ENCODE peak calls at places on chromosomes 2 and 18, in nine cellular contexts. One of them, this sample, is unnamed.

GRCh38 chr18:46590103-46590502 is 66.9 kb downstream of the LOXHD1 start:
- DNase-seq in GM23248: no peak
- DNase-seq in neural progenitor cell: peak; percentile 18
- DNase-seq in amniotic epithelial cell: no peak
- DNase-seq in GM12864: no peak
- DNase-seq in dermis blood vessel endothelial cell: no peak
- DNase-seq in dermis microvascular lymphatic vessel endothelial cell: no peak
- DNase-seq in NCI-H1694: no peak
- DNase-seq in NCI-H2029: no peak
- DNase-seq in this sample: no peak

GRCh38 chr2:240615830-240616547 is 9.3 kb upstream of the GPR35 start:
- DNase-seq in NCI-H1694: no peak
- DNase-seq in amniotic epithelial cell: no peak
- DNase-seq in GM12864: no peak
- DNase-seq in NCI-H2029: peak; percentile 35
- DNase-seq in neural progenitor cell: no peak
- DNase-seq in GM23248: no peak
- DNase-seq in dermis microvascular lymphatic vessel endothelial cell: no peak
- DNase-seq in dermis blood vessel endothelial cell: no peak
- DNase-seq in this sample: no peak

GRCh38 chr18:33839452-33840225 is 261.6 kb downstream of the ASXL3 start:
- DNase-seq in GM12864: peak; percentile 13
- DNase-seq in neural progenitor cell: peak; percentile 70
- DNase-seq in amniotic epithelial cell: peak; percentile 33
- DNase-seq in dermis microvascular lymphatic vessel endothelial cell: peak; percentile 15
- DNase-seq in dermis blood vessel endothelial cell: peak; percentile 52
- DNase-seq in GM23248: peak; percentile 46
- DNase-seq in NCI-H1694: peak; percentile 54
- DNase-seq in NCI-H2029: peak; percentile 52
- DNase-seq in this sample: peak; percentile 16

GRCh38 chr2:65620524-65620923 is 188.1 kb upstream of the SPRED2 start:
- DNase-seq in NCI-H2029: no peak
- DNase-seq in dermis microvascular lymphatic vessel endothelial cell: no peak
- DNase-seq in dermis blood vessel endothelial cell: no peak
- DNase-seq in GM12864: no peak
- DNase-seq in GM23248: no peak
- DNase-seq in amniotic epithelial cell: peak; percentile 34
- DNase-seq in NCI-H1694: no peak
- DNase-seq in neural progenitor cell: peak; percentile 25
- DNase-seq in this sample: no peak

GRCh38 chr2:170409164-170409535 is 231.2 kb downstream of the MYO3B start:
- DNase-seq in dermis microvascular lymphatic vessel endothelial cell: peak; percentile 40
- DNase-seq in GM12864: peak; percentile 38
- DNase-seq in NCI-H2029: peak; percentile 50
- DNase-seq in dermis blood vessel endothelial cell: peak; percentile 83
- DNase-seq in NCI-H1694: peak; percentile 76
- DNase-seq in neural progenitor cell: peak; percentile 91
- DNase-seq in amniotic epithelial cell: peak; percentile 48
- DNase-seq in GM23248: peak; percentile 82
- DNase-seq in this sample: peak; percentile 39

GRCh38 chr2:161912154-161912553 is 161.9 kb downstream of the DPP4 start:
- DNase-seq in NCI-H1694: no peak
- DNase-seq in dermis microvascular lymphatic vessel endothelial cell: no peak
- DNase-seq in NCI-H2029: no peak
- DNase-seq in neural progenitor cell: no peak
- DNase-seq in amniotic epithelial cell: no peak
- DNase-seq in GM12864: no peak
- DNase-seq in GM23248: no peak
- DNase-seq in dermis blood vessel endothelial cell: no peak
- DNase-seq in this sample: no peak

GRCh38 chr2:189163889-189164288 is 15.7 kb downstream of the COL5A2 start:
- DNase-seq in dermis microvascular lymphatic vessel endothelial cell: no peak
- DNase-seq in dermis blood vessel endothelial cell: peak; percentile 19
- DNase-seq in neural progenitor cell: no peak
- DNase-seq in NCI-H1694: no peak
- DNase-seq in GM12864: no peak
- DNase-seq in GM23248: peak; percentile 80
- DNase-seq in amniotic epithelial cell: peak; percentile 81
- DNase-seq in NCI-H2029: no peak
- DNase-seq in this sample: no peak

GRCh38 chr2:164103271-164103670 is 367.5 kb upstream of the FIGN start:
- DNase-seq in NCI-H1694: no peak
- DNase-seq in neural progenitor cell: peak; percentile 15
- DNase-seq in amniotic epithelial cell: no peak
- DNase-seq in GM12864: no peak
- DNase-seq in NCI-H2029: no peak
- DNase-seq in GM23248: no peak
- DNase-seq in dermis microvascular lymphatic vessel endothelial cell: no peak
- DNase-seq in dermis blood vessel endothelial cell: no peak
- DNase-seq in this sample: no peak

GRCh38 chr18:74533666-74534065 is 634 bp upstream of the CNDP1 start:
- DNase-seq in dermis microvascular lymphatic vessel endothelial cell: no peak
- DNase-seq in neural progenitor cell: no peak
- DNase-seq in GM12864: no peak
- DNase-seq in NCI-H2029: no peak
- DNase-seq in GM23248: no peak
- DNase-seq in NCI-H1694: no peak
- DNase-seq in dermis blood vessel endothelial cell: no peak
- DNase-seq in amniotic epithelial cell: no peak
- DNase-seq in this sample: no peak

GRCh38 chr2:11239718-11240462 is 84.6 kb downstream of the SLC66A3 start:
- DNase-seq in NCI-H1694: no peak
- DNase-seq in GM12864: no peak
- DNase-seq in dermis blood vessel endothelial cell: peak; percentile 88
- DNase-seq in GM23248: peak; percentile 13
- DNase-seq in NCI-H2029: no peak
- DNase-seq in dermis microvascular lymphatic vessel endothelial cell: peak; percentile 72
- DNase-seq in neural progenitor cell: peak; percentile 53
- DNase-seq in amniotic epithelial cell: peak; percentile 43
- DNase-seq in this sample: no peak

GRCh38 chr2:171169333-171169732 is 8.6 kb upstream of the TLK1 start:
- DNase-seq in dermis microvascular lymphatic vessel endothelial cell: no peak
- DNase-seq in dermis blood vessel endothelial cell: no peak
- DNase-seq in neural progenitor cell: no peak
- DNase-seq in NCI-H1694: no peak
- DNase-seq in GM12864: no peak
- DNase-seq in NCI-H2029: no peak
- DNase-seq in amniotic epithelial cell: no peak
- DNase-seq in GM23248: no peak
- DNase-seq in this sample: no peak

GRCh38 chr2:28507806-28508764 is 12.2 kb downstream of the PLB1 start:
- DNase-seq in amniotic epithelial cell: peak; percentile 55
- DNase-seq in dermis microvascular lymphatic vessel endothelial cell: no peak
- DNase-seq in NCI-H1694: no peak
- DNase-seq in GM12864: no peak
- DNase-seq in NCI-H2029: peak; percentile 63
- DNase-seq in neural progenitor cell: no peak
- DNase-seq in GM23248: no peak
- DNase-seq in dermis blood vessel endothelial cell: peak; percentile 7
- DNase-seq in this sample: peak; percentile 9

GRCh38 chr2:16635796-16636699 is 29.6 kb downstream of the CYRIA start:
- DNase-seq in neural progenitor cell: no peak
- DNase-seq in dermis blood vessel endothelial cell: no peak
- DNase-seq in NCI-H2029: no peak
- DNase-seq in GM23248: no peak
- DNase-seq in dermis microvascular lymphatic vessel endothelial cell: no peak
- DNase-seq in NCI-H1694: no peak
- DNase-seq in amniotic epithelial cell: no peak
- DNase-seq in GM12864: no peak
- DNase-seq in this sample: no peak

GRCh38 chr2:194714541-194714940 is 942.5 kb upstream of the SLC39A10 start:
- DNase-seq in NCI-H1694: no peak
- DNase-seq in neural progenitor cell: no peak
- DNase-seq in GM23248: no peak
- DNase-seq in amniotic epithelial cell: no peak
- DNase-seq in dermis microvascular lymphatic vessel endothelial cell: no peak
- DNase-seq in dermis blood vessel endothelial cell: no peak
- DNase-seq in NCI-H2029: no peak
- DNase-seq in GM12864: no peak
- DNase-seq in this sample: no peak